ENCODE peak calls at places on chromosomes 12 and 14, in six cellular contexts. Y is NCI-H345, F is KG1, T is adipocyte, R is NCI-H82, P is NCI-H748 treated with DMSO at 0.1 percent for 48 hours. E is an unnamed sample.

GRCh38 chr12:107875772-107876171 is 101.3 kb downstream of the ASCL4 start:
- DNase-seq in Y (no peak), F (no peak), T (no peak), R (no peak), P (no peak), E (no peak)

GRCh38 chr14:102777711-102778615 is 714 bp downstream of the TRAF3 start:
- DNase-seq in Y (no peak), F (no peak), T (peak), R (no peak), P (peak), E (peak)

GRCh38 chr14:21104448-21105060 is 3.7 kb downstream of the TMEM253 start:
- DNase-seq in Y (peak), F (peak), T (peak), R (peak), P (peak), E (peak)

GRCh38 chr12:132044661-132045412 is 95.1 kb downstream of the EP400 start:
- DNase-seq in Y (no peak), F (no peak), T (no peak), R (no peak), P (no peak), E (no peak)

GRCh38 chr12:49866859-49867579 is 24.1 kb upstream of the BCDIN3D start:
- DNase-seq in Y (peak), F (no peak), T (peak), R (peak), P (peak), E (peak)

GRCh38 chr12:102023343-102023930 is 38.4 kb downstream of the WASHC3 start:
- DNase-seq in Y (no peak), F (no peak), T (peak), R (no peak), P (no peak), E (peak)

GRCh38 chr12:120100630-120101029 is 15.9 kb downstream of the RAB35 start:
- DNase-seq in Y (no peak), F (no peak), T (no peak), R (no peak), P (no peak), E (peak)

GRCh38 chr14:102697125-102697900 is 79.9 kb upstream of the TRAF3 start:
- DNase-seq in Y (no peak), F (no peak), T (no peak), R (no peak), P (no peak), E (no peak)

GRCh38 chr12:94589591-94590001 is 60.8 kb downstream of the TMCC3 start:
- DNase-seq in Y (no peak), F (no peak), T (no peak), R (no peak), P (no peak), E (no peak)

GRCh38 chr14:28936601-28937000 is 170.0 kb downstream of the FOXG1 start:
- DNase-seq in Y (no peak), F (no peak), T (no peak), R (no peak), P (no peak), E (no peak)

GRCh38 chr14:58808828-58809227 is 171.1 kb downstream of the DACT1 start:
- DNase-seq in Y (peak), F (no peak), T (peak), R (no peak), P (peak), E (no peak)

GRCh38 chr12:96902076-96902475 is 5.0 kb upstream of the NEDD1 start:
- DNase-seq in Y (no peak), F (no peak), T (peak), R (peak), P (no peak), E (no peak)

GRCh38 chr12:57621497-57622292 is 10.5 kb downstream of the ARHGEF25 start:
- DNase-seq in Y (peak), F (no peak), T (peak), R (peak), P (no peak), E (peak)

GRCh38 chr12:40870981-40871380 is 178.7 kb downstream of the CNTN1 start:
- DNase-seq in Y (no peak), F (no peak), T (no peak), R (no peak), P (no peak), E (no peak)

GRCh38 chr12:48486261-48486660 is 4.0 kb downstream of the C12orf54 start:
- DNase-seq in Y (no peak), F (no peak), T (no peak), R (no peak), P (no peak), E (no peak)

GRCh38 chr14:97995571-97995970 is 1198.4 kb downstream of the VRK1 start:
- DNase-seq in Y (no peak), F (no peak), T (no peak), R (no peak), P (no peak), E (no peak)

GRCh38 chr12:3772380-3772779 is 19.5 kb upstream of the CRACR2A start:
- DNase-seq in Y (no peak), F (no peak), T (no peak), R (no peak), P (no peak), E (no peak)

GRCh38 chr12:122855071-122855829 is 20.0 kb downstream of the HIP1R start:
- DNase-seq in Y (no peak), F (no peak), T (no peak), R (no peak), P (no peak), E (no peak)

GRCh38 chr12:62933220-62933870 is 1.6 kb downstream of the PPM1H start:
- DNase-seq in Y (peak), F (no peak), T (peak), R (peak), P (peak), E (no peak)

GRCh38 chr12:130339946-130340345 is 2.3 kb downstream of the PIWIL1 start:
- DNase-seq in Y (no peak), F (no peak), T (no peak), R (no peak), P (peak), E (no peak)

GRCh38 chr14:59301354-59301753 is 112.9 kb downstream of the DAAM1 start:
- DNase-seq in Y (no peak), F (no peak), T (no peak), R (no peak), P (no peak), E (no peak)

GRCh38 chr14:57897148-57897547 is 31.3 kb upstream of the SLC35F4 start:
- DNase-seq in Y (no peak), F (no peak), T (no peak), R (peak), P (no peak), E (no peak)

GRCh38 chr14:81331229-81332026 is 68.7 kb downstream of the STON2 start:
- DNase-seq in Y (no peak), F (no peak), T (no peak), R (no peak), P (no peak), E (no peak)

GRCh38 chr12:103864710-103865109 is 23.7 kb upstream of the NT5DC3 start:
- DNase-seq in Y (no peak), F (no peak), T (no peak), R (no peak), P (no peak), E (no peak)

GRCh38 chr14:71725802-71726638 is 206.2 kb upstream of the RGS6 start:
- DNase-seq in Y (no peak), F (no peak), T (peak), R (no peak), P (no peak), E (peak)

GRCh38 chr14:104138098-104138890 is at the start of gene KIF26A:
- DNase-seq in Y (peak), F (no peak), T (peak), R (peak), P (peak), E (no peak)

GRCh38 chr12:109278912-109279311 is 30.2 kb downstream of the FOXN4 start:
- DNase-seq in Y (no peak), F (no peak), T (no peak), R (no peak), P (no peak), E (no peak)

GRCh38 chr14:105064721-105065143 is 498 bp downstream of the GPR132 start:
- DNase-seq in Y (no peak), F (no peak), T (no peak), R (no peak), P (no peak), E (peak)

GRCh38 chr14:91872011-91872476 is 4.7 kb upstream of the TC2N start:
- DNase-seq in Y (no peak), F (no peak), T (no peak), R (no peak), P (no peak), E (peak)

GRCh38 chr14:96104469-96105057 is 65.4 kb downstream of the C14orf132 start:
- DNase-seq in Y (no peak), F (no peak), T (peak), R (peak), P (no peak), E (peak)

GRCh38 chr14:75662966-75663365 is 1.9 kb downstream of the TTLL5 start:
- DNase-seq in Y (no peak), F (no peak), T (no peak), R (no peak), P (no peak), E (no peak)

GRCh38 chr12:131829351-131829794 is 1.2 kb downstream of the MMP17 start:
- DNase-seq in Y (no peak), F (no peak), T (peak), R (peak), P (no peak), E (peak)

GRCh38 chr12:40325349-40325960 is 100.7 kb downstream of the LRRK2 start:
- DNase-seq in Y (peak), F (peak), T (peak), R (peak), P (peak), E (peak)

GRCh38 chr12:121465921-121466799 is 66.2 kb downstream of the RNF34 start:
- DNase-seq in Y (no peak), F (peak), T (peak), R (peak), P (no peak), E (no peak)

GRCh38 chr12:53599579-53599978 is 26.6 kb downstream of the ATF7 start:
- DNase-seq in Y (no peak), F (no peak), T (no peak), R (no peak), P (no peak), E (no peak)

GRCh38 chr14:93050761-93051160 is 65.0 kb downstream of the ITPK1 start:
- DNase-seq in Y (no peak), F (no peak), T (no peak), R (no peak), P (no peak), E (no peak)

GRCh38 chr12:42792265-42792664 is 202.7 kb upstream of the PRICKLE1 start:
- DNase-seq in Y (no peak), F (no peak), T (no peak), R (peak), P (no peak), E (no peak)

E was measured in fibroblast of the aortic adventitia.